ENCODE peak calls at places on chromosomes 13 and 19, in four cellular contexts. One of them, this sample, is unnamed.

GRCh38 chr19:42542791-42543190 is 14.5 kb upstream of the CEACAM1 start:
- DNase-seq in Peyer's patch: peak; percentile 19
- DNase-seq in epithelial cell of esophagus: no peak
- DNase-seq in retinal pigment epithelial cell: no peak
- DNase-seq in this sample: no peak

GRCh38 chr19:45253396-45254027 is 2.4 kb downstream of the MARK4 start:
- DNase-seq in epithelial cell of esophagus: peak; percentile 63
- DNase-seq in retinal pigment epithelial cell: no peak
- DNase-seq in Peyer's patch: no peak
- DNase-seq in this sample: no peak

GRCh38 chr19:55609326-55609725 is 3.9 kb downstream of the ZNF865 start:
- DNase-seq in Peyer's patch: no peak
- DNase-seq in retinal pigment epithelial cell: no peak
- DNase-seq in epithelial cell of esophagus: no peak
- DNase-seq in this sample: no peak

GRCh38 chr13:67390462-67391093 is 160.4 kb upstream of the PCDH9 start:
- DNase-seq in Peyer's patch: no peak
- DNase-seq in retinal pigment epithelial cell: peak; percentile 19
- DNase-seq in epithelial cell of esophagus: peak; percentile 6
- DNase-seq in this sample: no peak

GRCh38 chr19:51572415-51572814 is 1.3 kb downstream of the ZNF175 start:
- DNase-seq in Peyer's patch: no peak
- DNase-seq in retinal pigment epithelial cell: no peak
- DNase-seq in epithelial cell of esophagus: no peak
- DNase-seq in this sample: no peak

GRCh38 chr13:43720780-43721397 is 65.9 kb downstream of the ENOX1 start:
- DNase-seq in epithelial cell of esophagus: peak; percentile 62
- DNase-seq in retinal pigment epithelial cell: no peak
- DNase-seq in Peyer's patch: no peak
- DNase-seq in this sample: no peak

GRCh38 chr19:57675881-57676280 is 5.9 kb upstream of the ZNF551 start:
- DNase-seq in epithelial cell of esophagus: no peak
- DNase-seq in retinal pigment epithelial cell: no peak
- DNase-seq in Peyer's patch: no peak
- DNase-seq in this sample: no peak

GRCh38 chr13:27450921-27451461 is 627 bp upstream of the MTIF3 start:
- DNase-seq in retinal pigment epithelial cell: peak; percentile 25
- DNase-seq in epithelial cell of esophagus: peak; percentile 78
- DNase-seq in Peyer's patch: peak; percentile 70
- DNase-seq in this sample: peak; percentile 82

GRCh38 chr19:17803264-17803896 is 8.4 kb downstream of the B3GNT3 start:
- DNase-seq in retinal pigment epithelial cell: no peak
- DNase-seq in epithelial cell of esophagus: no peak
- DNase-seq in Peyer's patch: peak; percentile 55
- DNase-seq in this sample: no peak

GRCh38 chr13:31046711-31047279 is 114.3 kb downstream of the TEX26 start:
- DNase-seq in Peyer's patch: peak; percentile 56
- DNase-seq in retinal pigment epithelial cell: peak; percentile 72
- DNase-seq in epithelial cell of esophagus: peak; percentile 57
- DNase-seq in this sample: no peak

GRCh38 chr13:27302643-27303262 is 32.1 kb downstream of the RASL11A start:
- DNase-seq in Peyer's patch: no peak
- DNase-seq in epithelial cell of esophagus: no peak
- DNase-seq in retinal pigment epithelial cell: no peak
- DNase-seq in this sample: no peak

GRCh38 chr19:50552540-50552939 is 15.7 kb downstream of the LRRC4B start:
- DNase-seq in retinal pigment epithelial cell: no peak
- DNase-seq in Peyer's patch: no peak
- DNase-seq in epithelial cell of esophagus: no peak
- DNase-seq in this sample: no peak

GRCh38 chr13:95604534-95604915 is 40.0 kb downstream of the DZIP1 start:
- DNase-seq in retinal pigment epithelial cell: no peak
- DNase-seq in epithelial cell of esophagus: peak; percentile 33
- DNase-seq in Peyer's patch: no peak
- DNase-seq in this sample: no peak

GRCh38 chr19:21604941-21605548 is 99.6 kb downstream of the ZNF429 start:
- DNase-seq in Peyer's patch: no peak
- DNase-seq in retinal pigment epithelial cell: peak; percentile 9
- DNase-seq in epithelial cell of esophagus: peak; percentile 73
- DNase-seq in this sample: no peak

GRCh38 chr13:76271728-76272232 is 614.4 kb downstream of the KCTD12 start:
- DNase-seq in Peyer's patch: no peak
- DNase-seq in retinal pigment epithelial cell: no peak
- DNase-seq in epithelial cell of esophagus: peak; percentile 6
- DNase-seq in this sample: no peak

GRCh38 chr19:46878613-46879375 is 18.0 kb downstream of the ARHGAP35 start:
- DNase-seq in epithelial cell of esophagus: no peak
- DNase-seq in retinal pigment epithelial cell: peak; percentile 57
- DNase-seq in Peyer's patch: no peak
- DNase-seq in this sample: no peak

GRCh38 chr13:109369357-109370052 is 416.9 kb downstream of the IRS2 start:
- DNase-seq in Peyer's patch: no peak
- DNase-seq in epithelial cell of esophagus: no peak
- DNase-seq in retinal pigment epithelial cell: no peak
- DNase-seq in this sample: no peak

GRCh38 chr19:18418034-18418724 is 1.0 kb upstream of the SSBP4 start:
- DNase-seq in epithelial cell of esophagus: no peak
- DNase-seq in retinal pigment epithelial cell: no peak
- DNase-seq in Peyer's patch: peak; percentile 46
- DNase-seq in this sample: no peak

GRCh38 chr13:64075543-64076271 is 2660.1 kb upstream of the PCDH20 start:
- DNase-seq in retinal pigment epithelial cell: no peak
- DNase-seq in epithelial cell of esophagus: no peak
- DNase-seq in Peyer's patch: no peak
- DNase-seq in this sample: no peak

GRCh38 chr13:50779443-50780200 is 63.9 kb downstream of the DLEU7 start:
- DNase-seq in Peyer's patch: no peak
- DNase-seq in retinal pigment epithelial cell: no peak
- DNase-seq in epithelial cell of esophagus: no peak
- DNase-seq in this sample: no peak

GRCh38 chr19:28472843-28473242 is 740.1 kb downstream of the UQCRFS1 start:
- DNase-seq in epithelial cell of esophagus: no peak
- DNase-seq in Peyer's patch: peak; percentile 49
- DNase-seq in retinal pigment epithelial cell: no peak
- DNase-seq in this sample: no peak

GRCh38 chr19:6216996-6217751 is 62.6 kb downstream of the MLLT1 start:
- DNase-seq in Peyer's patch: no peak
- DNase-seq in epithelial cell of esophagus: no peak
- DNase-seq in retinal pigment epithelial cell: peak; percentile 93
- DNase-seq in this sample: no peak

GRCh38 chr13:42035905-42036521 is 12.4 kb upstream of the DGKH start:
- DNase-seq in Peyer's patch: no peak
- DNase-seq in retinal pigment epithelial cell: no peak
- DNase-seq in epithelial cell of esophagus: no peak
- DNase-seq in this sample: no peak

GRCh38 chr19:39470724-39471339 is 9.8 kb upstream of the TIMM50 start:
- DNase-seq in retinal pigment epithelial cell: no peak
- DNase-seq in epithelial cell of esophagus: no peak
- DNase-seq in Peyer's patch: no peak
- DNase-seq in this sample: no peak

GRCh38 chr19:14412436-14413071 is 6.6 kb downstream of the DDX39A start:
- DNase-seq in epithelial cell of esophagus: no peak
- DNase-seq in Peyer's patch: no peak
- DNase-seq in retinal pigment epithelial cell: no peak
- DNase-seq in this sample: no peak

GRCh38 chr13:24493356-24493755 is 19.2 kb downstream of the PARP4 start:
- DNase-seq in epithelial cell of esophagus: no peak
- DNase-seq in Peyer's patch: no peak
- DNase-seq in retinal pigment epithelial cell: no peak
- DNase-seq in this sample: no peak

GRCh38 chr19:18167975-18168645 is 5.5 kb upstream of the IFI30 start:
- DNase-seq in retinal pigment epithelial cell: no peak
- DNase-seq in epithelial cell of esophagus: no peak
- DNase-seq in Peyer's patch: peak; percentile 82
- DNase-seq in this sample: no peak

GRCh38 chr13:25169951-25170553 is 2.0 kb downstream of the AMER2 start:
- DNase-seq in epithelial cell of esophagus: no peak
- DNase-seq in retinal pigment epithelial cell: no peak
- DNase-seq in Peyer's patch: no peak
- DNase-seq in this sample: no peak

GRCh38 chr19:50431343-50432220 is 1.1 kb upstream of the MYBPC2 start:
- DNase-seq in epithelial cell of esophagus: peak; percentile 68
- DNase-seq in Peyer's patch: peak; percentile 93
- DNase-seq in retinal pigment epithelial cell: peak; percentile 8
- DNase-seq in this sample: no peak

GRCh38 chr19:2274937-2275535 is 6.9 kb downstream of the PEAK3 start:
- DNase-seq in Peyer's patch: peak; percentile 86
- DNase-seq in epithelial cell of esophagus: peak; percentile 66
- DNase-seq in retinal pigment epithelial cell: no peak
- DNase-seq in this sample: no peak

GRCh38 chr19:8329993-8330392 is 8.7 kb downstream of the RPS28 start:
- DNase-seq in retinal pigment epithelial cell: no peak
- DNase-seq in Peyer's patch: no peak
- DNase-seq in epithelial cell of esophagus: peak; percentile 65
- DNase-seq in this sample: no peak

GRCh38 chr13:52786747-52787146 is 47.1 kb upstream of the CNMD start:
- DNase-seq in retinal pigment epithelial cell: no peak
- DNase-seq in Peyer's patch: no peak
- DNase-seq in epithelial cell of esophagus: no peak
- DNase-seq in this sample: no peak

GRCh38 chr13:74074723-74075122 is 59.5 kb downstream of the KLF12 start:
- DNase-seq in retinal pigment epithelial cell: no peak
- DNase-seq in Peyer's patch: no peak
- DNase-seq in epithelial cell of esophagus: peak; percentile 46
- DNase-seq in this sample: no peak

GRCh38 chr19:41588497-41589209 is 12.7 kb downstream of the CEACAM21 start:
- DNase-seq in Peyer's patch: no peak
- DNase-seq in epithelial cell of esophagus: peak; percentile 56
- DNase-seq in retinal pigment epithelial cell: no peak
- DNase-seq in this sample: no peak

GRCh38 chr19:6773323-6773931 is 919 bp downstream of the VAV1 start:
- DNase-seq in retinal pigment epithelial cell: no peak
- DNase-seq in epithelial cell of esophagus: no peak
- DNase-seq in Peyer's patch: peak; percentile 85
- DNase-seq in this sample: no peak

GRCh38 chr13:81990652-81991051 is 1649.7 kb upstream of the SPRY2 start:
- DNase-seq in epithelial cell of esophagus: no peak
- DNase-seq in Peyer's patch: no peak
- DNase-seq in retinal pigment epithelial cell: no peak
- DNase-seq in this sample: no peak
- TF ChIP-seq CTCF in epithelial cell of esophagus: no peak
- TF ChIP-seq CTCF in Peyer's patch: no peak
- TF ChIP-seq CTCF in retinal pigment epithelial cell: no peak
- TF ChIP-seq CTCF in this sample: no peak

GRCh38 chr13:28684257-28684656 is 25.3 kb downstream of the POMP start:
- DNase-seq in epithelial cell of esophagus: peak; percentile 59
- DNase-seq in Peyer's patch: peak; percentile 61
- DNase-seq in retinal pigment epithelial cell: no peak
- DNase-seq in this sample: no peak
- H3K4me3 ChIP-seq in epithelial cell of esophagus: no peak overlapping the region
- H3K4me3 ChIP-seq in Peyer's patch: no peak overlapping the region
- H3K4me3 ChIP-seq in retinal pigment epithelial cell: no peak overlapping the region
- H3K4me3 ChIP-seq in this sample: no peak overlapping the region

GRCh38 chr13:97574926-97575325 is 141.0 kb downstream of the RAP2A start:
- DNase-seq in epithelial cell of esophagus: peak; percentile 62
- DNase-seq in Peyer's patch: peak; percentile 55
- DNase-seq in retinal pigment epithelial cell: no peak
- DNase-seq in this sample: no peak
- TF ChIP-seq CTCF in epithelial cell of esophagus: peak; percentile 78
- TF ChIP-seq CTCF in Peyer's patch: peak; percentile 57
- TF ChIP-seq CTCF in retinal pigment epithelial cell: peak; percentile 58
- TF ChIP-seq CTCF in this sample: peak; percentile 62

GRCh38 chr13:40635315-40635995 is 31.0 kb downstream of the FOXO1 start:
- DNase-seq in Peyer's patch: no peak
- DNase-seq in retinal pigment epithelial cell: no peak
- DNase-seq in epithelial cell of esophagus: no peak
- DNase-seq in this sample: no peak
- H3K4me3 ChIP-seq in Peyer's patch: no peak overlapping the region
- H3K4me3 ChIP-seq in retinal pigment epithelial cell: no peak overlapping the region
- H3K4me3 ChIP-seq in epithelial cell of esophagus: no peak overlapping the region
- H3K4me3 ChIP-seq in this sample: no peak overlapping the region

GRCh38 chr13:22061371-22061805 is 390.5 kb downstream of the FGF9 start:
- DNase-seq in retinal pigment epithelial cell: no peak
- DNase-seq in epithelial cell of esophagus: no peak
- DNase-seq in Peyer's patch: no peak
- DNase-seq in this sample: no peak
- TF ChIP-seq CTCF in retinal pigment epithelial cell: no peak
- TF ChIP-seq CTCF in epithelial cell of esophagus: no peak
- TF ChIP-seq CTCF in Peyer's patch: no peak
- TF ChIP-seq CTCF in this sample: no peak

GRCh38 chr19:48739400-48739825 is 997 bp downstream of the RASIP1 start:
- DNase-seq in retinal pigment epithelial cell: no peak
- DNase-seq in Peyer's patch: no peak
- DNase-seq in epithelial cell of esophagus: no peak
- DNase-seq in this sample: no peak

GRCh38 chr19:48741222-48741999 is 1.0 kb upstream of the RASIP1 start:
- DNase-seq in Peyer's patch: peak; percentile 81
- DNase-seq in retinal pigment epithelial cell: no peak
- DNase-seq in epithelial cell of esophagus: peak; percentile 43
- DNase-seq in this sample: no peak

GRCh38 chr19:48738557-48739399 is 1.6 kb downstream of the RASIP1 start:
- DNase-seq in epithelial cell of esophagus: peak; percentile 95
- DNase-seq in Peyer's patch: peak; percentile 98
- DNase-seq in retinal pigment epithelial cell: peak; percentile 42
- DNase-seq in this sample: no peak

GRCh38 chr19:48739835-48740704 is at the start of gene RASIP1:
- DNase-seq in retinal pigment epithelial cell: no peak
- DNase-seq in Peyer's patch: no peak
- DNase-seq in epithelial cell of esophagus: no peak
- DNase-seq in this sample: no peak

GRCh38 chr19:48740705-48741030 is 258 bp upstream of the RASIP1 start:
- DNase-seq in epithelial cell of esophagus: no peak
- DNase-seq in retinal pigment epithelial cell: no peak
- DNase-seq in Peyer's patch: no peak
- DNase-seq in this sample: no peak
- H3K4me3 ChIP-seq in epithelial cell of esophagus: no peak overlapping the region
- H3K4me3 ChIP-seq in retinal pigment epithelial cell: no peak overlapping the region
- H3K4me3 ChIP-seq in Peyer's patch: no peak overlapping the region
- H3K4me3 ChIP-seq in this sample: no peak overlapping the region

GRCh38 chr19:32917612-32917996 is 48.0 kb upstream of the SLC7A9 start:
- DNase-seq in Peyer's patch: no peak
- DNase-seq in retinal pigment epithelial cell: no peak
- DNase-seq in epithelial cell of esophagus: no peak
- DNase-seq in this sample: no peak
- TF ChIP-seq CTCF in Peyer's patch: no peak
- TF ChIP-seq CTCF in retinal pigment epithelial cell: no peak
- TF ChIP-seq CTCF in epithelial cell of esophagus: no peak
- TF ChIP-seq CTCF in this sample: no peak

GRCh38 chr19:48737360-48737998 is 2.9 kb downstream of the RASIP1 start:
- DNase-seq in epithelial cell of esophagus: no peak
- DNase-seq in retinal pigment epithelial cell: no peak
- DNase-seq in Peyer's patch: no peak
- DNase-seq in this sample: no peak
- H3K4me3 ChIP-seq in epithelial cell of esophagus: no peak overlapping the region
- H3K4me3 ChIP-seq in retinal pigment epithelial cell: no peak overlapping the region
- H3K4me3 ChIP-seq in Peyer's patch: no peak overlapping the region
- H3K4me3 ChIP-seq in this sample: no peak overlapping the region

GRCh38 chr19:48844472-48844871 is 8.2 kb upstream of the HSD17B14 start:
- DNase-seq in retinal pigment epithelial cell: no peak
- DNase-seq in Peyer's patch: no peak
- DNase-seq in epithelial cell of esophagus: peak; percentile 49
- DNase-seq in this sample: no peak
- TF ChIP-seq CTCF in retinal pigment epithelial cell: no peak
- TF ChIP-seq CTCF in Peyer's patch: no peak
- TF ChIP-seq CTCF in epithelial cell of esophagus: peak; percentile 6
- TF ChIP-seq CTCF in this sample: peak; percentile 26